ENCODE peak calls at places on chromosome X, in eight cellular contexts. O is posterior cingulate gyrus; W is BJ; E is activated T-cell treated with anti-CD3 and anti-CD28 coated beads, Interleukin-2, amount 50 U/mL, for 24 hours; Q is CD4-positive, alpha-beta T cell; S is endodermal cell; D is Calu3; G is EL. K is an unnamed sample.

GRCh38 chrX:7132335-7133035 is 15.0 kb upstream of the STS start:
- DNase-seq in O (peak), W (peak), E (peak), Q (peak), S (peak), D (peak), G (peak), K (peak)

GRCh38 chrX:1336331-1337143 is at the start of gene IL3RA:
- DNase-seq in O (peak), W (no peak), E (no peak), Q (no peak), S (no peak), D (no peak), G (peak), K (peak)

GRCh38 chrX:37785569-37785968 is 5.7 kb downstream of the CYBB start:
- DNase-seq in O (no peak), W (no peak), E (no peak), Q (no peak), S (no peak), D (peak), G (no peak), K (no peak)

GRCh38 chrX:1202251-1202650 is 10.2 kb downstream of the CRLF2 start:
- DNase-seq in O (no peak), W (no peak), E (no peak), Q (no peak), S (peak), D (no peak), G (no peak), K (no peak)

GRCh38 chrX:1507511-1508463 is 29.2 kb downstream of the P2RY8 start:
- DNase-seq in O (no peak), W (no peak), E (peak), Q (no peak), S (no peak), D (no peak), G (no peak), K (no peak)

GRCh38 chrX:69163936-69164741 is 1.1 kb downstream of the PJA1 start:
- DNase-seq in O (no peak), W (no peak), E (peak), Q (peak), S (no peak), D (no peak), G (peak), K (peak)

GRCh38 chrX:10577863-10578262 is 42.5 kb downstream of the MID1 start:
- DNase-seq in O (no peak), W (no peak), E (no peak), Q (no peak), S (no peak), D (no peak), G (no peak), K (no peak)

GRCh38 chrX:2325076-2325784 is 175.5 kb downstream of the DHRSX start:
- DNase-seq in O (peak), W (no peak), E (peak), Q (peak), S (peak), D (no peak), G (no peak), K (peak)

GRCh38 chrX:140918398-140919043 is 83.9 kb upstream of the SPANXB1 start:
- DNase-seq in O (peak), W (peak), E (peak), Q (no peak), S (peak), D (peak), G (peak), K (peak)

K was measured in AG08395.